ENCODE peak calls at places on chromosomes 16 and 17, in ten cellular contexts. Y is cardiac muscle cell, G is HEK293T, A is NCI-H1092, L is osteoblast, U is HL-60, I is heart right ventricle, Z is NCI-H2029 treated with DMSO at 0.1 percent for 48 hours, P is substantia nigra, N is endothelial cell. F is an unnamed sample.

GRCh38 chr17:79202476-79202875 is 127.9 kb downstream of the ENGASE start:
- DNase-seq in P (no peak), Y (no peak), G (no peak), L (no peak), U (no peak), Z (no peak), N (no peak), A (no peak), I (no peak), F (no peak)

GRCh38 chr17:81651692-81652091 is 4.7 kb downstream of the PDE6G start:
- DNase-seq in A (no peak), P (no peak), Z (no peak), N (no peak), U (no peak), G (no peak), I (no peak), Y (no peak), L (peak), F (peak)

GRCh38 chr17:80308672-80309517 is 48.2 kb downstream of the RNF213 start:
- DNase-seq in N (no peak), G (no peak), P (no peak), Z (no peak), U (no peak), Y (peak), A (no peak), L (no peak), I (no peak), F (no peak)

GRCh38 chr17:15261818-15262290 is 3.3 kb downstream of the PMP22 start:
- DNase-seq in L (peak), P (no peak), G (no peak), N (peak), U (no peak), A (no peak), I (peak), Z (no peak), Y (no peak), F (no peak)

GRCh38 chr16:66588981-66589713 is 9.9 kb downstream of the CMTM2 start:
- DNase-seq in N (peak), I (peak), P (no peak), U (peak), Y (no peak), L (peak), Z (no peak), G (peak), A (no peak), F (no peak)

GRCh38 chr17:33944412-33944811 is 310.7 kb upstream of the CCL2 start:
- DNase-seq in P (no peak), U (no peak), Y (no peak), L (no peak), Z (no peak), N (no peak), I (no peak), G (no peak), A (no peak), F (no peak)

GRCh38 chr17:33945641-33946546 is 309.2 kb upstream of the CCL2 start:
- DNase-seq in I (no peak), N (no peak), G (no peak), L (no peak), Y (no peak), U (no peak), Z (no peak), A (no peak), P (no peak), F (no peak)

GRCh38 chr16:70151391-70151790 is 22.2 kb upstream of the CLEC18C start:
- DNase-seq in A (no peak), Y (no peak), Z (peak), N (no peak), L (peak), P (no peak), G (no peak), U (no peak), I (no peak), F (peak)

GRCh38 chr16:12095275-12096161 is 119.0 kb downstream of the SNX29 start:
- DNase-seq in N (peak), L (peak), P (peak), G (peak), Y (peak), U (peak), Z (peak), A (peak), I (peak), F (no peak)

GRCh38 chr17:35449371-35449931 is 885 bp upstream of the SLFN13 start:
- DNase-seq in L (no peak), G (no peak), P (no peak), I (peak), Y (peak), N (peak), U (peak), Z (peak), A (no peak), F (no peak)

GRCh38 chr16:23858496-23859062 is 22.8 kb downstream of the PRKCB start:
- DNase-seq in P (no peak), L (no peak), Y (no peak), I (no peak), G (no peak), Z (no peak), U (peak), N (no peak), A (no peak), F (no peak)

GRCh38 chr17:63040816-63041215 is 74.8 kb downstream of the TANC2 start:
- DNase-seq in U (no peak), P (no peak), G (no peak), Z (no peak), I (no peak), A (no peak), Y (no peak), N (no peak), L (no peak), F (no peak)

GRCh38 chr17:78883533-78884131 is 19.4 kb downstream of the CEP295NL start:
- DNase-seq in Y (peak), P (peak), L (peak), A (peak), N (peak), I (peak), Z (no peak), G (no peak), U (peak), F (peak)